ENCODE peak calls at places on chromosomes 5 and 9, in ten cellular contexts. One of them, this sample, is unnamed. For H3K27me3, the result is how much of the 10 kb centered on the place peaks cover.

GRCh38 chr9:126491256-126491879 is 122.4 kb upstream of the LMX1B start:
- DNase-seq in spleen: peak
- DNase-seq in H1: no peak
- DNase-seq in K562: peak
- DNase-seq in GM12878: no peak
- DNase-seq in stomach: peak
- DNase-seq in adrenal gland: peak
- DNase-seq in uterus: no peak
- DNase-seq in IMR-90: peak
- DNase-seq in sigmoid colon: no peak
- DNase-seq in this sample: peak

GRCh38 chr5:133807348-133807747 is 161.1 kb downstream of the C5orf15 start:
- DNase-seq in K562: no peak
- DNase-seq in sigmoid colon: no peak
- DNase-seq in spleen: peak
- DNase-seq in stomach: no peak
- DNase-seq in IMR-90: no peak
- DNase-seq in H1: no peak
- DNase-seq in adrenal gland: no peak
- DNase-seq in uterus: no peak
- DNase-seq in GM12878: no peak
- DNase-seq in this sample: no peak

GRCh38 chr5:3377831-3378230 is 217.8 kb upstream of the IRX1 start:
- DNase-seq in stomach: peak
- DNase-seq in spleen: no peak
- DNase-seq in adrenal gland: peak
- DNase-seq in H1: no peak
- DNase-seq in GM12878: no peak
- DNase-seq in uterus: no peak
- DNase-seq in K562: no peak
- DNase-seq in sigmoid colon: peak
- DNase-seq in IMR-90: no peak
- DNase-seq in this sample: no peak

GRCh38 chr5:103425686-103426454 is 136.7 kb downstream of the NUDT12 start:
- DNase-seq in adrenal gland: no peak
- DNase-seq in sigmoid colon: no peak
- DNase-seq in H1: no peak
- DNase-seq in spleen: no peak
- DNase-seq in K562: no peak
- DNase-seq in IMR-90: peak
- DNase-seq in GM12878: no peak
- DNase-seq in stomach: no peak
- DNase-seq in uterus: no peak
- DNase-seq in this sample: no peak

GRCh38 chr5:68759593-68759992 is 334.2 kb upstream of the SLC30A5 start:
- DNase-seq in GM12878: no peak
- DNase-seq in uterus: no peak
- DNase-seq in stomach: no peak
- DNase-seq in sigmoid colon: no peak
- DNase-seq in adrenal gland: no peak
- DNase-seq in IMR-90: no peak
- DNase-seq in H1: no peak
- DNase-seq in K562: no peak
- DNase-seq in spleen: no peak
- DNase-seq in this sample: no peak

GRCh38 chr5:175252234-175252805 is 191.7 kb downstream of the DRD1 start:
- DNase-seq in adrenal gland: no peak
- DNase-seq in spleen: no peak
- DNase-seq in uterus: no peak
- DNase-seq in sigmoid colon: no peak
- DNase-seq in IMR-90: peak
- DNase-seq in stomach: no peak
- DNase-seq in GM12878: no peak
- DNase-seq in K562: no peak
- DNase-seq in H1: no peak
- DNase-seq in this sample: no peak

GRCh38 chr5:135887447-135887864 is 8.2 kb downstream of the IL9 start:
- DNase-seq in GM12878: peak
- DNase-seq in uterus: peak
- DNase-seq in adrenal gland: peak
- DNase-seq in IMR-90: peak
- DNase-seq in stomach: peak
- DNase-seq in spleen: no peak
- DNase-seq in H1: peak
- DNase-seq in sigmoid colon: no peak
- DNase-seq in K562: peak
- DNase-seq in this sample: peak

GRCh38 chr9:124593080-124594058 is 86.2 kb upstream of the NR5A1 start:
- DNase-seq in K562: peak
- DNase-seq in spleen: no peak
- DNase-seq in IMR-90: peak
- DNase-seq in uterus: no peak
- DNase-seq in sigmoid colon: no peak
- DNase-seq in GM12878: no peak
- DNase-seq in adrenal gland: no peak
- DNase-seq in stomach: no peak
- DNase-seq in H1: peak
- DNase-seq in this sample: no peak

GRCh38 chr5:1152156-1152555 is 40.3 kb upstream of the SLC12A7 start:
- DNase-seq in adrenal gland: no peak
- DNase-seq in GM12878: no peak
- DNase-seq in H1: no peak
- DNase-seq in stomach: no peak
- DNase-seq in sigmoid colon: no peak
- DNase-seq in K562: no peak
- DNase-seq in uterus: no peak
- DNase-seq in spleen: peak
- DNase-seq in IMR-90: no peak
- DNase-seq in this sample: no peak

GRCh38 chr9:136308262-136309053 is 4.6 kb upstream of the CCDC187 start:
- DNase-seq in GM12878: no peak
- DNase-seq in H1: no peak
- DNase-seq in K562: no peak
- DNase-seq in adrenal gland: no peak
- DNase-seq in spleen: no peak
- DNase-seq in IMR-90: no peak
- DNase-seq in stomach: no peak
- DNase-seq in sigmoid colon: no peak
- DNase-seq in uterus: no peak
- DNase-seq in this sample: no peak

GRCh38 chr9:136305822-136306690 is 2.2 kb upstream of the CCDC187 start:
- DNase-seq in uterus: no peak
- DNase-seq in K562: no peak
- DNase-seq in stomach: no peak
- DNase-seq in H1: no peak
- DNase-seq in GM12878: no peak
- DNase-seq in IMR-90: no peak
- DNase-seq in adrenal gland: no peak
- DNase-seq in spleen: no peak
- DNase-seq in sigmoid colon: no peak
- DNase-seq in this sample: no peak

GRCh38 chr9:136306691-136307208 is 2.9 kb upstream of the CCDC187 start:
- DNase-seq in K562: peak
- DNase-seq in stomach: no peak
- DNase-seq in sigmoid colon: no peak
- DNase-seq in H1: no peak
- DNase-seq in spleen: no peak
- DNase-seq in uterus: no peak
- DNase-seq in IMR-90: no peak
- DNase-seq in GM12878: no peak
- DNase-seq in adrenal gland: no peak
- DNase-seq in this sample: no peak

GRCh38 chr9:136309101-136309801 is 5.4 kb upstream of the CCDC187 start:
- DNase-seq in uterus: no peak
- DNase-seq in spleen: no peak
- DNase-seq in IMR-90: no peak
- DNase-seq in adrenal gland: no peak
- DNase-seq in K562: no peak
- DNase-seq in sigmoid colon: no peak
- DNase-seq in H1: no peak
- DNase-seq in GM12878: peak
- DNase-seq in stomach: no peak
- DNase-seq in this sample: no peak

GRCh38 chr9:136307215-136307750 is 3.4 kb upstream of the CCDC187 start:
- DNase-seq in K562: no peak
- DNase-seq in adrenal gland: no peak
- DNase-seq in IMR-90: no peak
- DNase-seq in stomach: no peak
- DNase-seq in GM12878: no peak
- DNase-seq in sigmoid colon: no peak
- DNase-seq in spleen: no peak
- DNase-seq in uterus: no peak
- DNase-seq in H1: no peak
- DNase-seq in this sample: no peak
- H3K27me3 ChIP-seq in K562: under half
- H3K27me3 ChIP-seq in adrenal gland: under half
- H3K27me3 ChIP-seq in IMR-90: under half
- H3K27me3 ChIP-seq in stomach: under half
- H3K27me3 ChIP-seq in GM12878: under half
- H3K27me3 ChIP-seq in sigmoid colon: under half
- H3K27me3 ChIP-seq in spleen: under half
- H3K27me3 ChIP-seq in uterus: under half
- H3K27me3 ChIP-seq in H1: under half
- H3K27me3 ChIP-seq in this sample: under half

GRCh38 chr5:10400834-10401233 is 40.8 kb upstream of the ROPN1L start:
- DNase-seq in uterus: peak
- DNase-seq in sigmoid colon: no peak
- DNase-seq in spleen: no peak
- DNase-seq in stomach: no peak
- DNase-seq in IMR-90: peak
- DNase-seq in adrenal gland: no peak
- DNase-seq in GM12878: no peak
- DNase-seq in K562: no peak
- DNase-seq in H1: no peak
- DNase-seq in this sample: no peak
- H3K27ac ChIP-seq in uterus: peak
- H3K27ac ChIP-seq in sigmoid colon: peak
- H3K27ac ChIP-seq in spleen: no peak
- H3K27ac ChIP-seq in stomach: peak
- H3K27ac ChIP-seq in IMR-90: no peak
- H3K27ac ChIP-seq in adrenal gland: no peak
- H3K27ac ChIP-seq in GM12878: peak
- H3K27ac ChIP-seq in K562: no peak
- H3K27ac ChIP-seq in H1: no peak
- H3K27ac ChIP-seq in this sample: no peak

GRCh38 chr9:101435601-101436079 is at the start of gene ALDOB:
- DNase-seq in K562: no peak
- DNase-seq in sigmoid colon: no peak
- DNase-seq in spleen: no peak
- DNase-seq in H1: no peak
- DNase-seq in IMR-90: no peak
- DNase-seq in GM12878: no peak
- DNase-seq in uterus: no peak
- DNase-seq in adrenal gland: no peak
- DNase-seq in stomach: no peak
- DNase-seq in this sample: no peak

GRCh38 chr9:101432171-101432570 is 3.4 kb downstream of the ALDOB start:
- DNase-seq in H1: no peak
- DNase-seq in spleen: no peak
- DNase-seq in GM12878: no peak
- DNase-seq in K562: no peak
- DNase-seq in stomach: no peak
- DNase-seq in adrenal gland: no peak
- DNase-seq in IMR-90: no peak
- DNase-seq in sigmoid colon: no peak
- DNase-seq in uterus: no peak
- DNase-seq in this sample: no peak

GRCh38 chr9:101429736-101430135 is 5.8 kb downstream of the ALDOB start:
- DNase-seq in adrenal gland: no peak
- DNase-seq in stomach: no peak
- DNase-seq in uterus: no peak
- DNase-seq in sigmoid colon: no peak
- DNase-seq in spleen: no peak
- DNase-seq in K562: no peak
- DNase-seq in H1: no peak
- DNase-seq in IMR-90: no peak
- DNase-seq in GM12878: no peak
- DNase-seq in this sample: no peak

GRCh38 chr9:101434990-101435389 is 584 bp downstream of the ALDOB start:
- DNase-seq in stomach: no peak
- DNase-seq in IMR-90: no peak
- DNase-seq in adrenal gland: no peak
- DNase-seq in H1: no peak
- DNase-seq in sigmoid colon: no peak
- DNase-seq in uterus: no peak
- DNase-seq in K562: no peak
- DNase-seq in GM12878: no peak
- DNase-seq in spleen: no peak
- DNase-seq in this sample: no peak

GRCh38 chr9:101433229-101433628 is 2.3 kb downstream of the ALDOB start:
- DNase-seq in K562: no peak
- DNase-seq in IMR-90: no peak
- DNase-seq in spleen: no peak
- DNase-seq in GM12878: no peak
- DNase-seq in H1: no peak
- DNase-seq in uterus: no peak
- DNase-seq in adrenal gland: no peak
- DNase-seq in sigmoid colon: no peak
- DNase-seq in stomach: no peak
- DNase-seq in this sample: no peak
- TF ChIP-seq POLR2A in K562: no peak
- TF ChIP-seq POLR2A in IMR-90: no peak
- TF ChIP-seq POLR2A in spleen: no peak
- TF ChIP-seq POLR2A in GM12878: no peak
- TF ChIP-seq POLR2A in H1: no peak
- TF ChIP-seq POLR2A in uterus: no peak
- TF ChIP-seq POLR2A in adrenal gland: no peak
- TF ChIP-seq POLR2A in sigmoid colon: no peak
- TF ChIP-seq POLR2A in stomach: no peak
- TF ChIP-seq POLR2A in this sample: no peak

GRCh38 chr9:2874001-2874750 is 30.3 kb upstream of the PUM3 start:
- DNase-seq in uterus: no peak
- DNase-seq in GM12878: no peak
- DNase-seq in sigmoid colon: no peak
- DNase-seq in adrenal gland: no peak
- DNase-seq in IMR-90: peak
- DNase-seq in K562: no peak
- DNase-seq in spleen: no peak
- DNase-seq in H1: no peak
- DNase-seq in stomach: no peak
- DNase-seq in this sample: no peak

GRCh38 chr9:2870340-2870739 is 26.4 kb upstream of the PUM3 start:
- DNase-seq in sigmoid colon: no peak
- DNase-seq in uterus: no peak
- DNase-seq in spleen: no peak
- DNase-seq in GM12878: no peak
- DNase-seq in stomach: no peak
- DNase-seq in H1: no peak
- DNase-seq in K562: no peak
- DNase-seq in IMR-90: no peak
- DNase-seq in adrenal gland: no peak
- DNase-seq in this sample: no peak

GRCh38 chr9:2872307-2872940 is 28.5 kb upstream of the PUM3 start:
- DNase-seq in spleen: no peak
- DNase-seq in H1: no peak
- DNase-seq in stomach: no peak
- DNase-seq in adrenal gland: no peak
- DNase-seq in IMR-90: peak
- DNase-seq in sigmoid colon: no peak
- DNase-seq in K562: no peak
- DNase-seq in GM12878: no peak
- DNase-seq in uterus: no peak
- DNase-seq in this sample: no peak

GRCh38 chr9:2875218-2875977 is 31.5 kb upstream of the PUM3 start:
- DNase-seq in stomach: no peak
- DNase-seq in H1: no peak
- DNase-seq in GM12878: no peak
- DNase-seq in uterus: no peak
- DNase-seq in sigmoid colon: no peak
- DNase-seq in adrenal gland: no peak
- DNase-seq in K562: no peak
- DNase-seq in spleen: no peak
- DNase-seq in IMR-90: no peak
- DNase-seq in this sample: no peak

GRCh38 chr9:2872941-2873323 is 29.0 kb upstream of the PUM3 start:
- DNase-seq in adrenal gland: no peak
- DNase-seq in uterus: no peak
- DNase-seq in GM12878: no peak
- DNase-seq in IMR-90: no peak
- DNase-seq in sigmoid colon: no peak
- DNase-seq in K562: no peak
- DNase-seq in stomach: no peak
- DNase-seq in spleen: no peak
- DNase-seq in H1: no peak
- DNase-seq in this sample: no peak
- H3K27me3 ChIP-seq in adrenal gland: under half
- H3K27me3 ChIP-seq in uterus: under half
- H3K27me3 ChIP-seq in GM12878: under half
- H3K27me3 ChIP-seq in IMR-90: under half
- H3K27me3 ChIP-seq in sigmoid colon: under half
- H3K27me3 ChIP-seq in K562: under half
- H3K27me3 ChIP-seq in stomach: under half
- H3K27me3 ChIP-seq in spleen: under half
- H3K27me3 ChIP-seq in H1: under half
- H3K27me3 ChIP-seq in this sample: under half